ENCODE peak calls at places on chromosome 11, in six cellular contexts. One of them, this sample, is unnamed.

GRCh38 chr11:66297610-66298009 is 5.9 kb downstream of the TMEM151A start:
- DNase-seq in body of pancreas: no peak
- DNase-seq in GM23338: no peak
- DNase-seq in Panc1: no peak
- DNase-seq in Karpas-422: no peak
- DNase-seq in heart left ventricle: no peak
- DNase-seq in this sample: no peak

GRCh38 chr11:68382358-68382998 is 70.1 kb downstream of the LRP5 start:
- DNase-seq in heart left ventricle: no peak
- DNase-seq in Karpas-422: no peak
- DNase-seq in Panc1: no peak
- DNase-seq in GM23338: no peak
- DNase-seq in body of pancreas: no peak
- DNase-seq in this sample: no peak

GRCh38 chr11:74418509-74418895 is 20.3 kb upstream of the PGM2L1 start:
- DNase-seq in GM23338: no peak
- DNase-seq in Panc1: peak; percentile 72
- DNase-seq in heart left ventricle: no peak
- DNase-seq in body of pancreas: no peak
- DNase-seq in Karpas-422: no peak
- DNase-seq in this sample: no peak

GRCh38 chr11:35803115-35803514 is 140.5 kb downstream of the TRIM44 start:
- DNase-seq in Karpas-422: no peak
- DNase-seq in body of pancreas: no peak
- DNase-seq in heart left ventricle: no peak
- DNase-seq in GM23338: no peak
- DNase-seq in Panc1: no peak
- DNase-seq in this sample: no peak

GRCh38 chr11:56271092-56271491 is 2.9 kb upstream of the OR5T1 start:
- DNase-seq in GM23338: peak; percentile 56
- DNase-seq in body of pancreas: no peak
- DNase-seq in Karpas-422: no peak
- DNase-seq in Panc1: no peak
- DNase-seq in heart left ventricle: no peak
- DNase-seq in this sample: no peak

GRCh38 chr11:68925613-68926012 is 21.9 kb downstream of the IGHMBP2 start:
- DNase-seq in GM23338: no peak
- DNase-seq in Karpas-422: no peak
- DNase-seq in heart left ventricle: no peak
- DNase-seq in Panc1: no peak
- DNase-seq in body of pancreas: no peak
- DNase-seq in this sample: no peak

GRCh38 chr11:1120532-1121342 is 37.0 kb upstream of the MUC5AC start:
- DNase-seq in heart left ventricle: no peak
- DNase-seq in GM23338: no peak
- DNase-seq in body of pancreas: no peak
- DNase-seq in Panc1: no peak
- DNase-seq in Karpas-422: no peak
- DNase-seq in this sample: no peak

GRCh38 chr11:92295175-92296137 is 70.8 kb downstream of the FAT3 start:
- DNase-seq in Karpas-422: no peak
- DNase-seq in Panc1: no peak
- DNase-seq in GM23338: no peak
- DNase-seq in body of pancreas: no peak
- DNase-seq in heart left ventricle: no peak
- DNase-seq in this sample: no peak

GRCh38 chr11:56396047-56396446 is 16.4 kb upstream of the OR5AL1 start:
- DNase-seq in heart left ventricle: no peak
- DNase-seq in body of pancreas: no peak
- DNase-seq in Panc1: no peak
- DNase-seq in Karpas-422: no peak
- DNase-seq in GM23338: peak; percentile 50
- DNase-seq in this sample: no peak

GRCh38 chr11:71937826-71938225 is 9.0 kb downstream of the RNF121 start:
- DNase-seq in heart left ventricle: no peak
- DNase-seq in GM23338: no peak
- DNase-seq in body of pancreas: no peak
- DNase-seq in Panc1: no peak
- DNase-seq in Karpas-422: no peak
- DNase-seq in this sample: no peak
- H3K4me1 ChIP-seq in heart left ventricle: no peaks in the 10 kb centered on the region
- H3K4me1 ChIP-seq in GM23338: no peaks in the 10 kb centered on the region
- H3K4me1 ChIP-seq in body of pancreas: peaks cover 30% of the 10 kb centered on the region
- H3K4me1 ChIP-seq in Panc1: peaks cover 6% of the 10 kb centered on the region
- H3K4me1 ChIP-seq in Karpas-422: peaks cover 29% of the 10 kb centered on the region
- H3K4me1 ChIP-seq in this sample: no peaks in the 10 kb centered on the region

DNA sequence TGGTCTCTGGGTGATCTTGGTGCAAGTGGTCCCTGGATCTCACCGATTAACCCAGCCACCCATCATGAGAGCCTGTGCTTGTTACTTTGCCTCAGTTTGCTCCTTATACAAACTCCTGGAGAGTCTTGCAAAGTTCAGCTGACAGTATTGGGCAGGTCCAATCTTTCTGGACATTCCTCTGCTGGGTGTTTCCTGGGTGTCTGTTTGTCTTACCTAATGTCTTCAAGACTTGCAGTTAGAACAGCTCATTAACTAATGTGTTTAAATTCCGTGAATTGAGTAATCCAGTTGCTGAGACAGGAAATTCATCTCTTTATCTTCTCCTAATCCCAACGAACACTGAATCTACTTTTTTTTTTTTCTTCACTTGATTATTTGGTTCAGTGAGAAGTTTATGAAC is 20.6 kb downstream of the BCO2 start:
- DNase-seq in body of pancreas: no peak
- DNase-seq in Panc1: no peak
- DNase-seq in GM23338: no peak
- DNase-seq in Karpas-422: no peak
- DNase-seq in heart left ventricle: no peak
- DNase-seq in this sample: no peak
- H3K27ac ChIP-seq in body of pancreas: no peak overlapping the region
- H3K27ac ChIP-seq in Panc1: no peak overlapping the region
- H3K27ac ChIP-seq in GM23338: no peak overlapping the region
- H3K27ac ChIP-seq in Karpas-422: no peak overlapping the region
- H3K27ac ChIP-seq in heart left ventricle: no peak overlapping the region
- H3K27ac ChIP-seq in this sample: no peak overlapping the region

GRCh38 chr11:7846003-7846402 is 49.3 kb upstream of the OR5P2 start:
- DNase-seq in body of pancreas: no peak
- DNase-seq in Panc1: peak; percentile 20
- DNase-seq in GM23338: no peak
- DNase-seq in Karpas-422: no peak
- DNase-seq in heart left ventricle: no peak
- DNase-seq in this sample: no peak

DNA sequence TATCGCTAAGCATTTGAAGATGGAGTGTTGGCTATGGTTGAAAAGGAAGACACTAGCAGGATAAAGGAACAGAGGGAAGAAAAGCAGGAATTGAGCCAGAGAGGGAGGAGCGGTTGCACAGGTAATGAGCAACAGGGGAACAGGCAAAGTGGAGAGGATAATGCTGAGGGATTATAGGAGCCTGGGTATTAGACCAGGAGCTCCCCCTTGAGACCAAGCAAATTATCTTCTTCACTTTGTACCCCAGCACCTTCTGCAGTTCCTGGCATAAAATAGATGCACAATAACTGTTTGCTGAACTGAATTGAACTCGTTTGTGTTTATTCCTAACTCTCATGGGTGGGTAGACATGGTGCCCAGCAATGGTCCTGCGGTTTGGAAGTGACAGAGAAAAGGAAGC is 54.6 kb upstream of the OR5P2 start:
- DNase-seq in heart left ventricle: no peak
- DNase-seq in Karpas-422: no peak
- DNase-seq in Panc1: no peak
- DNase-seq in GM23338: peak; percentile 57
- DNase-seq in body of pancreas: no peak
- DNase-seq in this sample: no peak
- H3K4me1 ChIP-seq in heart left ventricle: no peaks in the 10 kb centered on the region
- H3K4me1 ChIP-seq in Karpas-422: no peaks in the 10 kb centered on the region
- H3K4me1 ChIP-seq in Panc1: no peaks in the 10 kb centered on the region
- H3K4me1 ChIP-seq in GM23338: no peaks in the 10 kb centered on the region
- H3K4me1 ChIP-seq in body of pancreas: no peaks in the 10 kb centered on the region
- H3K4me1 ChIP-seq in this sample: no peaks in the 10 kb centered on the region

DNA sequence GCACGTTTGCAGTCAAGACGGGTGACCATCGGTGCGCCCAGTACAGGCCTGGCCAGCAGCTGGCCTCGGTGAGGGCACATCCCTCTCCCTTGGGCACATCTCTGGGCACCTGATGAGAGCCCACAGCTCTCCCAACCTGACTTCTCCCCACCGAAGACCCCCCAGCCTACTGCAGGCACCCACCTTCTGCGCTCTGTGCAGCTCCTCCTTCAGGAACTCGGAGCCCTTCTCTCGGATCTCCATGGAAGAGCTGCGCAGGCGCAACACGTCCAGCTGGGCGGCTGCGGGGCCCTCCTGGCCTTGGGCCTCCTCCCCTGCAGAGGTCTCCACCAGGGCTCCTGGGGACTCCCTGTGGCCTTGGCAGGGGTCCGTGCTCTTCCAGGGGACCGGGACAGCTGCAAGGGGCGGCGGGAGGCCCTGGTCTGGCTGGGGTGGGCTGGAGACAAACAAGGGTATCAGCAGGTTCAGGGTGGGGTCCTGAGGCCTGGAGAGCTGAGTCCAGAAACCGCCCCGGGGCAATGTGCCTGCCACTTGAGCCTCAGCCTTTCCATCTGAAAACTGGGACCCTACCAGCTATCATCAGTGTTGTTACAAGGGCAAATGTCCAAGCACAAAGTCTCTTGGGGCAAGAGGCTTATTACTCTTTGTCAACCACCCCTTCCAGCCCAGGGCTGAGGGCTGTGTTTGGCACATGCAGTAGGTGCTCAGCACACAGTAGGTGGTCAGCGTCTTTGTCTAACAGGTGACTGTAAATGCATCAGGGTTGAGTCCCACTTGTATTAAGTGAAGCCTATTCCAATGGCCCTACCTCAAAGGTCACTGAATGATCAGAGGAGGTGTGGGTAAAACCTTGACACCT is 9.3 kb downstream of the RAB3IL1 start:
- DNase-seq in Karpas-422: no peak
- DNase-seq in heart left ventricle: peak; percentile 58
- DNase-seq in GM23338: no peak
- DNase-seq in body of pancreas: no peak
- DNase-seq in Panc1: no peak
- DNase-seq in this sample: no peak
- H3K27ac ChIP-seq in Karpas-422: no peak overlapping the region
- H3K27ac ChIP-seq in heart left ventricle: no peak overlapping the region
- H3K27ac ChIP-seq in GM23338: no peak overlapping the region
- H3K27ac ChIP-seq in body of pancreas: no peak overlapping the region
- H3K27ac ChIP-seq in Panc1: no peak overlapping the region
- H3K27ac ChIP-seq in this sample: no peak overlapping the region

GRCh38 chr11:10670099-10670498 is 23.5 kb downstream of the IRAG1 start:
- DNase-seq in Karpas-422: no peak
- DNase-seq in body of pancreas: no peak
- DNase-seq in GM23338: no peak
- DNase-seq in heart left ventricle: no peak
- DNase-seq in Panc1: no peak
- DNase-seq in this sample: no peak
- H3K4me1 ChIP-seq in Karpas-422: no peaks in the 10 kb centered on the region
- H3K4me1 ChIP-seq in body of pancreas: peaks cover 16% of the 10 kb centered on the region
- H3K4me1 ChIP-seq in GM23338: no peaks in the 10 kb centered on the region
- H3K4me1 ChIP-seq in heart left ventricle: peaks cover 11% of the 10 kb centered on the region
- H3K4me1 ChIP-seq in Panc1: peaks cover 27% of the 10 kb centered on the region
- H3K4me1 ChIP-seq in this sample: peaks cover 10% of the 10 kb centered on the region

GRCh38 chr11:72833083-72833733 is 19.0 kb downstream of the ATG16L2 start:
- DNase-seq in Panc1: no peak
- DNase-seq in Karpas-422: no peak
- DNase-seq in heart left ventricle: no peak
- DNase-seq in body of pancreas: no peak
- DNase-seq in GM23338: no peak
- DNase-seq in this sample: no peak
- H3K27ac ChIP-seq in Panc1: no peak overlapping the region
- H3K27ac ChIP-seq in Karpas-422: no peak overlapping the region
- H3K27ac ChIP-seq in heart left ventricle: peak overlapping the region; percentile 97
- H3K27ac ChIP-seq in body of pancreas: no peak overlapping the region
- H3K27ac ChIP-seq in GM23338: no peak overlapping the region
- H3K27ac ChIP-seq in this sample: no peak overlapping the region

DNA sequence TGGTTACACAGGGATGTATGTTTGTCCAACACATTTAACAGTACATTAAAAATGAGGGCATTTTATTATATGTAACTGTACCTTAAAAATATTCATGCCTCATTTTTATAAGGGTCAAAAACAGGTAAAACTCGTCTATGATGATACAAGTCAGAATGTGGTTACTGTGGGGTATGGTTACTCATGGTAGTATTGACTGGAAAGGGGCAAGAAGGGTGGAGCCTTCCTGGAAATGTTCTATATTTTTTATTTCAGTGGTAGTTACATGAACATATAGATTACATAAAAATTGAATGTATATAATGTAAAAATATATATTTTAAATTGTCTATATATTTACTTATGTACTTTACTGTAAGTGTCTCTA is 99.8 kb downstream of the STIM1 start:
- DNase-seq in heart left ventricle: no peak
- DNase-seq in Karpas-422: no peak
- DNase-seq in body of pancreas: no peak
- DNase-seq in Panc1: no peak
- DNase-seq in GM23338: no peak
- DNase-seq in this sample: no peak
- H3K4me1 ChIP-seq in heart left ventricle: no peaks in the 10 kb centered on the region
- H3K4me1 ChIP-seq in Karpas-422: no peaks in the 10 kb centered on the region
- H3K4me1 ChIP-seq in body of pancreas: peaks cover 7% of the 10 kb centered on the region
- H3K4me1 ChIP-seq in Panc1: no peaks in the 10 kb centered on the region
- H3K4me1 ChIP-seq in GM23338: no peaks in the 10 kb centered on the region
- H3K4me1 ChIP-seq in this sample: peaks cover 50% of the 10 kb centered on the region

DNA sequence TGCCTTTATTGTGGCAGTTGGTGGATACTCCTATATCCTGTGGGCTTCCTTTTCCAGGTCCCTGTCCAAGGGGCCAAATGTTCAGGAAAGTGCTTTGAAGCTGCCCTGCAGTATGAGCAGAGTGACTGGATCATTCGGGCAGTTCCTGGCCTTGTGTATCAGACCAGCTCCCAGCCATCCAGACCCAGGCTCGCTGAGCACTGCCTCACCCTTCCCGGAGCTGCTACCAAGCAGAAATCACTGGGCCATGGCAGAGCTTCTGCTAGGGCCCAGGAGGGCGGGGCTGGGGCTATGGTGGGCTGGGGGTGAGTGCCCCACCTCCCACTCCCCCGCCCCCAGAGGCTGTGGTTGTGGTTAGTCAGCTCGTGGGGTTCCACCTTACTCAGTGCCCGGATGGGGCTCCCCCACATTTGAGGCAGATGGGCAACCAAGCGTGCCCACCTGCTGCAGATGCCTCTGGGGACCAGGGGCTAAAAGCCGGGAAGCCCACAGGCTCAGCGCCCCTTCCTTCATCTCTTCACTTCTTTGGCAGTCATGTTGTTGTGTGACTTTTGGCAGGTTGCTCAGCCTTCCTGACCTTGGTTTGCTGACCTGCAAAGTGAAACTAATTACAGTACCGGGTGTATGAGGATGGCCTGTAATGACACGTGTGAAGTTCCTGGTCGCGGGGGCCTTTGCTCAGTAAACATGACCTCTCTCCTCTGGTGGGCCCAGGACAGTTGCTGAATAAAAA is 2.0 kb upstream of the LRRC32 start:
- DNase-seq in body of pancreas: no peak
- DNase-seq in Panc1: no peak
- DNase-seq in GM23338: no peak
- DNase-seq in Karpas-422: peak; percentile 93
- DNase-seq in heart left ventricle: peak; percentile 63
- DNase-seq in this sample: peak; percentile 59
- H3K27ac ChIP-seq in body of pancreas: no peak overlapping the region
- H3K27ac ChIP-seq in Panc1: no peak overlapping the region
- H3K27ac ChIP-seq in GM23338: no peak overlapping the region
- H3K27ac ChIP-seq in Karpas-422: peak overlapping the region; percentile 86
- H3K27ac ChIP-seq in heart left ventricle: no peak overlapping the region
- H3K27ac ChIP-seq in this sample: no peak overlapping the region

This sample was measured in MM.1S.